ENCODE peak calls at places on chromosome 5, in seven cellular contexts. One of them, this sample, is unnamed. For H3K4me1, the result is how much of the 10 kb centered on the place peaks cover.

GRCh38 chr5:40317023-40317422 is 362.7 kb upstream of the PTGER4 start:
- ATAC-seq in Panc1: no peak
- ATAC-seq in HepG2: no peak
- ATAC-seq in HCT116: no peak
- ATAC-seq in K562: no peak
- ATAC-seq in GM23338: no peak
- ATAC-seq in GM12878: no peak
- ATAC-seq in this sample: no peak

GRCh38 chr5:56640763-56641406 is 174.5 kb upstream of the MAP3K1 start:
- ATAC-seq in Panc1: no peak
- ATAC-seq in HepG2: no peak
- ATAC-seq in HCT116: no peak
- ATAC-seq in K562: no peak
- ATAC-seq in GM23338: no peak
- ATAC-seq in GM12878: peak
- ATAC-seq in this sample: no peak

GRCh38 chr5:68460147-68460760 is 244.7 kb downstream of the PIK3R1 start:
- ATAC-seq in Panc1: no peak
- ATAC-seq in HepG2: peak
- ATAC-seq in HCT116: peak
- ATAC-seq in K562: peak
- ATAC-seq in GM23338: peak
- ATAC-seq in GM12878: peak
- ATAC-seq in this sample: no peak

GRCh38 chr5:135979510-135979909 is 24.7 kb upstream of the LECT2 start:
- ATAC-seq in Panc1: no peak
- ATAC-seq in HepG2: no peak
- ATAC-seq in HCT116: no peak
- ATAC-seq in K562: no peak
- ATAC-seq in GM23338: no peak
- ATAC-seq in GM12878: no peak
- ATAC-seq in this sample: peak

GRCh38 chr5:83914199-83914598 is 193.5 kb upstream of the HAPLN1 start:
- ATAC-seq in Panc1: no peak
- ATAC-seq in HepG2: no peak
- ATAC-seq in HCT116: no peak
- ATAC-seq in K562: no peak
- ATAC-seq in GM23338: no peak
- ATAC-seq in GM12878: no peak
- ATAC-seq in this sample: no peak

GRCh38 chr5:170273968-170274710 is 23.4 kb downstream of the LCP2 start:
- ATAC-seq in Panc1: peak
- ATAC-seq in HepG2: peak
- ATAC-seq in HCT116: peak
- ATAC-seq in K562: peak
- ATAC-seq in GM23338: peak
- ATAC-seq in GM12878: no peak
- ATAC-seq in this sample: no peak

GRCh38 chr5:6448622-6449464 is at the start of gene UBE2QL1:
- ATAC-seq in Panc1: peak
- ATAC-seq in HepG2: peak
- ATAC-seq in HCT116: no peak
- ATAC-seq in K562: peak
- ATAC-seq in GM23338: peak
- ATAC-seq in GM12878: peak
- ATAC-seq in this sample: peak

GRCh38 chr5:64838376-64838775 is 69.6 kb downstream of the CWC27 start:
- ATAC-seq in Panc1: no peak
- ATAC-seq in HepG2: no peak
- ATAC-seq in HCT116: no peak
- ATAC-seq in K562: no peak
- ATAC-seq in GM23338: no peak
- ATAC-seq in GM12878: no peak
- ATAC-seq in this sample: no peak

GRCh38 chr5:107486489-107486888 is 184.2 kb downstream of the EFNA5 start:
- ATAC-seq in Panc1: no peak
- ATAC-seq in HepG2: no peak
- ATAC-seq in HCT116: peak
- ATAC-seq in K562: no peak
- ATAC-seq in GM23338: no peak
- ATAC-seq in GM12878: peak
- ATAC-seq in this sample: no peak

GRCh38 chr5:66582499-66582898 is 13.7 kb upstream of the MAST4 start:
- ATAC-seq in Panc1: no peak
- ATAC-seq in HepG2: no peak
- ATAC-seq in HCT116: no peak
- ATAC-seq in K562: no peak
- ATAC-seq in GM23338: no peak
- ATAC-seq in GM12878: no peak
- ATAC-seq in this sample: no peak

GRCh38 chr5:159644053-159644452 is 272.2 kb upstream of the ADRA1B start:
- ATAC-seq in Panc1: no peak
- ATAC-seq in HepG2: no peak
- ATAC-seq in HCT116: no peak
- ATAC-seq in K562: no peak
- ATAC-seq in GM23338: no peak
- ATAC-seq in GM12878: no peak
- ATAC-seq in this sample: no peak

GRCh38 chr5:143561248-143561647 is 157.8 kb upstream of the NR3C1 start:
- ATAC-seq in Panc1: no peak
- ATAC-seq in HepG2: peak
- ATAC-seq in HCT116: no peak
- ATAC-seq in K562: no peak
- ATAC-seq in GM23338: peak
- ATAC-seq in GM12878: no peak
- ATAC-seq in this sample: no peak

GRCh38 chr5:11903121-11903613 is 1.1 kb downstream of the CTNND2 start:
- ATAC-seq in Panc1: no peak
- ATAC-seq in HepG2: no peak
- ATAC-seq in HCT116: no peak
- ATAC-seq in K562: no peak
- ATAC-seq in GM23338: peak
- ATAC-seq in GM12878: no peak
- ATAC-seq in this sample: no peak

GRCh38 chr5:21152611-21153010 is 1164.6 kb upstream of the CDH18 start:
- ATAC-seq in Panc1: peak
- ATAC-seq in HepG2: no peak
- ATAC-seq in HCT116: no peak
- ATAC-seq in K562: no peak
- ATAC-seq in GM23338: no peak
- ATAC-seq in GM12878: no peak
- ATAC-seq in this sample: peak

GRCh38 chr5:128101676-128102075 is 18.1 kb downstream of the SLC12A2 start:
- ATAC-seq in Panc1: no peak
- ATAC-seq in HepG2: no peak
- ATAC-seq in HCT116: no peak
- ATAC-seq in K562: peak
- ATAC-seq in GM23338: no peak
- ATAC-seq in GM12878: peak
- ATAC-seq in this sample: no peak

GRCh38 chr5:149381261-149381985 is 2.3 kb upstream of the IL17B start:
- ATAC-seq in Panc1: peak
- ATAC-seq in HepG2: peak
- ATAC-seq in HCT116: peak
- ATAC-seq in K562: peak
- ATAC-seq in GM23338: no peak
- ATAC-seq in GM12878: peak
- ATAC-seq in this sample: no peak

GRCh38 chr5:81182396-81183390 is 50.4 kb upstream of the CKMT2 start:
- ATAC-seq in Panc1: no peak
- ATAC-seq in HepG2: no peak
- ATAC-seq in HCT116: no peak
- ATAC-seq in K562: no peak
- ATAC-seq in GM23338: no peak
- ATAC-seq in GM12878: peak
- ATAC-seq in this sample: no peak

GRCh38 chr5:24750356-24750755 is 105.6 kb upstream of the CDH10 start:
- ATAC-seq in Panc1: no peak
- ATAC-seq in HepG2: no peak
- ATAC-seq in HCT116: no peak
- ATAC-seq in K562: no peak
- ATAC-seq in GM23338: no peak
- ATAC-seq in GM12878: no peak
- ATAC-seq in this sample: no peak

GRCh38 chr5:139755892-139756671 is 39.5 kb upstream of the PSD2 start:
- ATAC-seq in Panc1: no peak
- ATAC-seq in HepG2: peak
- ATAC-seq in HCT116: peak
- ATAC-seq in K562: peak
- ATAC-seq in GM23338: peak
- ATAC-seq in GM12878: peak
- ATAC-seq in this sample: no peak
- H3K4me3 ChIP-seq in Panc1: peak
- H3K4me3 ChIP-seq in HepG2: peak
- H3K4me3 ChIP-seq in HCT116: peak
- H3K4me3 ChIP-seq in K562: no peak
- H3K4me3 ChIP-seq in GM23338: peak
- H3K4me3 ChIP-seq in GM12878: peak
- H3K4me3 ChIP-seq in this sample: no peak

GRCh38 chr5:59021286-59021673 is 438.4 kb downstream of the RAB3C start:
- ATAC-seq in Panc1: no peak
- ATAC-seq in HepG2: no peak
- ATAC-seq in HCT116: no peak
- ATAC-seq in K562: no peak
- ATAC-seq in GM23338: no peak
- ATAC-seq in GM12878: no peak
- ATAC-seq in this sample: no peak

GRCh38 chr5:59021837-59022514 is 439.1 kb downstream of the RAB3C start:
- ATAC-seq in Panc1: no peak
- ATAC-seq in HepG2: no peak
- ATAC-seq in HCT116: no peak
- ATAC-seq in K562: no peak
- ATAC-seq in GM23338: no peak
- ATAC-seq in GM12878: no peak
- ATAC-seq in this sample: no peak

GRCh38 chr5:59019078-59019477 is 436.2 kb downstream of the RAB3C start:
- ATAC-seq in Panc1: no peak
- ATAC-seq in HepG2: no peak
- ATAC-seq in HCT116: no peak
- ATAC-seq in K562: no peak
- ATAC-seq in GM23338: no peak
- ATAC-seq in GM12878: no peak
- ATAC-seq in this sample: no peak

GRCh38 chr5:59016925-59017324 is 434.1 kb downstream of the RAB3C start:
- ATAC-seq in Panc1: no peak
- ATAC-seq in HepG2: no peak
- ATAC-seq in HCT116: no peak
- ATAC-seq in K562: no peak
- ATAC-seq in GM23338: no peak
- ATAC-seq in GM12878: no peak
- ATAC-seq in this sample: no peak

GRCh38 chr5:59020611-59021285 is 437.9 kb downstream of the RAB3C start:
- ATAC-seq in Panc1: no peak
- ATAC-seq in HepG2: no peak
- ATAC-seq in HCT116: no peak
- ATAC-seq in K562: no peak
- ATAC-seq in GM23338: peak
- ATAC-seq in GM12878: peak
- ATAC-seq in this sample: no peak
- H3K4me1 ChIP-seq in Panc1: under half
- H3K4me1 ChIP-seq in HepG2: under half
- H3K4me1 ChIP-seq in HCT116: under half
- H3K4me1 ChIP-seq in K562: under half
- H3K4me1 ChIP-seq in GM23338: under half
- H3K4me1 ChIP-seq in GM12878: under half
- H3K4me1 ChIP-seq in this sample: under half

GRCh38 chr5:54757541-54757940 is 227.9 kb downstream of the ESM1 start:
- ATAC-seq in Panc1: no peak
- ATAC-seq in HepG2: no peak
- ATAC-seq in HCT116: no peak
- ATAC-seq in K562: no peak
- ATAC-seq in GM23338: no peak
- ATAC-seq in GM12878: no peak
- ATAC-seq in this sample: no peak
- TF ChIP-seq POLR2AphosphoS5 in Panc1: no peak
- TF ChIP-seq POLR2AphosphoS5 in HepG2: no peak
- TF ChIP-seq POLR2AphosphoS5 in HCT116: no peak
- TF ChIP-seq POLR2AphosphoS5 in K562: no peak
- TF ChIP-seq POLR2AphosphoS5 in GM23338: no peak
- TF ChIP-seq POLR2AphosphoS5 in GM12878: no peak
- TF ChIP-seq POLR2AphosphoS5 in this sample: no peak

GRCh38 chr5:138467711-138468132 is 2.4 kb downstream of the EGR1 start:
- ATAC-seq in Panc1: no peak
- ATAC-seq in HepG2: no peak
- ATAC-seq in HCT116: no peak
- ATAC-seq in K562: no peak
- ATAC-seq in GM23338: no peak
- ATAC-seq in GM12878: no peak
- ATAC-seq in this sample: no peak

GRCh38 chr5:138468966-138469539 is 3.8 kb downstream of the EGR1 start:
- ATAC-seq in Panc1: no peak
- ATAC-seq in HepG2: no peak
- ATAC-seq in HCT116: no peak
- ATAC-seq in K562: peak
- ATAC-seq in GM23338: peak
- ATAC-seq in GM12878: no peak
- ATAC-seq in this sample: no peak

GRCh38 chr5:138466900-138467710 is 1.8 kb downstream of the EGR1 start:
- ATAC-seq in Panc1: no peak
- ATAC-seq in HepG2: no peak
- ATAC-seq in HCT116: no peak
- ATAC-seq in K562: no peak
- ATAC-seq in GM23338: no peak
- ATAC-seq in GM12878: no peak
- ATAC-seq in this sample: no peak

GRCh38 chr5:138469540-138470321 is 4.5 kb downstream of the EGR1 start:
- ATAC-seq in Panc1: no peak
- ATAC-seq in HepG2: peak
- ATAC-seq in HCT116: no peak
- ATAC-seq in K562: peak
- ATAC-seq in GM23338: peak
- ATAC-seq in GM12878: no peak
- ATAC-seq in this sample: peak

DNA sequence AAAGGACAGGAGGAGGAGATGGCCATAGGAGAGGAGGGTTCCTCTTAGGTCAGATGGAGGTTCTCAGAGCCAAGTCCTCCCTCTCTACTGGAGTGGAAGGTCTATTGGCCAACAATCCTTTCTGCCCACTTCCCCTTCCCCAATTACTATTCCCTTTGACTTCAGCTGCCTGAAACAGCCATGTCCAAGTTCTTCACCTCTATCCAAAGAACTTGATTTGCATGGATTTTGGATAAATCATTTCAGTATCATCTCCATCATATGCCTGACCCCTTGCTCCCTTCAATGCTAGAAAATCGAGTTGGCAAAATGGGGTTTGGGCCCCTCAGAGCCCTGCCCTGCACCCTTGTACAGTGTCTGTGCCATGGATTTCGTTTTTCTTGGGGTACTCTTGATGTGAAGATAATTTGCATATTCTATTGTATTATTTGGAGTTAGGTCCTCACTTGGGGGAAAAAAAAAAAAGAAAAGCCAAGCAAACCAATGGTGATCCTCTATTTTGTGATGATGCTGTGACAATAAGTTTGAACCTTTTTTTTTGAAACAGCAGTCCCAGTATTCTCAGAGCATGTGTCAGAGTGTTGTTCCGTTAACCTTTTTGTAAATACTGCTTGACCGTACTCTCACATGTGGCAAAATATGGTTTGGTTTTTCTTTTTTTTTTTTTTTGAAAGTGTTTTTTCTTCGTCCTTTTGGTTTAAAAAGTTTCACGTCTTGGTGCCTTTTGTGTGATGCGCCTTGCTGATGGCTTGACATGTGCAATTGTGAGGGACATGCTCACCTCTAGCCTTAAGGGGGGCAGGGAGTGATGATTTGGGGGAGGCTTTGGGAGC is 3.1 kb downstream of the EGR1 start:
- ATAC-seq in Panc1: no peak
- ATAC-seq in HepG2: no peak
- ATAC-seq in HCT116: no peak
- ATAC-seq in K562: no peak
- ATAC-seq in GM23338: no peak
- ATAC-seq in GM12878: no peak
- ATAC-seq in this sample: no peak
- H3K4me3 ChIP-seq in Panc1: no peak
- H3K4me3 ChIP-seq in HepG2: no peak
- H3K4me3 ChIP-seq in HCT116: peak
- H3K4me3 ChIP-seq in K562: peak
- H3K4me3 ChIP-seq in GM23338: peak
- H3K4me3 ChIP-seq in GM12878: no peak
- H3K4me3 ChIP-seq in this sample: peak

This sample was measured in gastroesophageal sphincter.